ENCODE peak calls at places on chromosome 13, in eight cellular contexts. One of them, this sample, is unnamed.

GRCh38 chr13:62875118-62875640 is 1459.5 kb upstream of the PCDH20 start:
- DNase-seq in stomach: no peak
- DNase-seq in tibial nerve: no peak
- DNase-seq in A549: no peak
- DNase-seq in ovary: no peak
- DNase-seq in esophagus muscularis mucosa: no peak
- DNase-seq in upper lobe of left lung: no peak
- DNase-seq in transverse colon: no peak
- DNase-seq in this sample: no peak

GRCh38 chr13:46089213-46089612 is 15.6 kb downstream of the CPB2 start:
- DNase-seq in stomach: no peak
- DNase-seq in tibial nerve: no peak
- DNase-seq in A549: no peak
- DNase-seq in ovary: no peak
- DNase-seq in esophagus muscularis mucosa: no peak
- DNase-seq in upper lobe of left lung: no peak
- DNase-seq in transverse colon: no peak
- DNase-seq in this sample: no peak

GRCh38 chr13:100234524-100235136 is 145.7 kb downstream of the PCCA start:
- DNase-seq in stomach: no peak
- DNase-seq in tibial nerve: no peak
- DNase-seq in A549: peak; percentile 14
- DNase-seq in ovary: no peak
- DNase-seq in esophagus muscularis mucosa: no peak
- DNase-seq in upper lobe of left lung: no peak
- DNase-seq in transverse colon: no peak
- DNase-seq in this sample: no peak

GRCh38 chr13:26473571-26474230 is 83.8 kb upstream of the WASF3 start:
- DNase-seq in stomach: no peak
- DNase-seq in tibial nerve: no peak
- DNase-seq in A549: no peak
- DNase-seq in ovary: no peak
- DNase-seq in esophagus muscularis mucosa: peak; percentile 19
- DNase-seq in upper lobe of left lung: peak; percentile 59
- DNase-seq in transverse colon: no peak
- DNase-seq in this sample: no peak

GRCh38 chr13:35891973-35892441 is 239.2 kb downstream of the DCLK1 start:
- DNase-seq in stomach: no peak
- DNase-seq in tibial nerve: no peak
- DNase-seq in A549: no peak
- DNase-seq in ovary: no peak
- DNase-seq in esophagus muscularis mucosa: no peak
- DNase-seq in upper lobe of left lung: no peak
- DNase-seq in transverse colon: no peak
- DNase-seq in this sample: no peak

GRCh38 chr13:113969973-113970611 is 3.8 kb downstream of the C13orf46 start:
- DNase-seq in stomach: peak; percentile 94
- DNase-seq in tibial nerve: no peak
- DNase-seq in A549: no peak
- DNase-seq in ovary: peak; percentile 29
- DNase-seq in esophagus muscularis mucosa: no peak
- DNase-seq in upper lobe of left lung: peak; percentile 84
- DNase-seq in transverse colon: peak; percentile 76
- DNase-seq in this sample: peak; percentile 32

GRCh38 chr13:40485611-40486517 is 180.6 kb downstream of the FOXO1 start:
- DNase-seq in stomach: no peak
- DNase-seq in tibial nerve: no peak
- DNase-seq in A549: no peak
- DNase-seq in ovary: no peak
- DNase-seq in esophagus muscularis mucosa: no peak
- DNase-seq in upper lobe of left lung: no peak
- DNase-seq in transverse colon: no peak
- DNase-seq in this sample: no peak

GRCh38 chr13:77033717-77034302 is 6.9 kb upstream of the FBXL3 start:
- DNase-seq in stomach: no peak
- DNase-seq in tibial nerve: no peak
- DNase-seq in A549: no peak
- DNase-seq in ovary: no peak
- DNase-seq in esophagus muscularis mucosa: no peak
- DNase-seq in upper lobe of left lung: no peak
- DNase-seq in transverse colon: no peak
- DNase-seq in this sample: no peak

GRCh38 chr13:46341112-46341711 is 45.8 kb downstream of the RUBCNL start:
- DNase-seq in stomach: no peak
- DNase-seq in tibial nerve: no peak
- DNase-seq in A549: no peak
- DNase-seq in ovary: no peak
- DNase-seq in esophagus muscularis mucosa: no peak
- DNase-seq in upper lobe of left lung: no peak
- DNase-seq in transverse colon: no peak
- DNase-seq in this sample: no peak

GRCh38 chr13:40023608-40024577 is 368.4 kb downstream of the COG6 start:
- DNase-seq in stomach: no peak
- DNase-seq in tibial nerve: no peak
- DNase-seq in A549: no peak
- DNase-seq in ovary: no peak
- DNase-seq in esophagus muscularis mucosa: no peak
- DNase-seq in upper lobe of left lung: no peak
- DNase-seq in transverse colon: no peak
- DNase-seq in this sample: no peak

GRCh38 chr13:98835156-98835555 is 82.7 kb upstream of the SLC15A1 start:
- DNase-seq in stomach: no peak
- DNase-seq in tibial nerve: no peak
- DNase-seq in A549: no peak
- DNase-seq in ovary: no peak
- DNase-seq in esophagus muscularis mucosa: no peak
- DNase-seq in upper lobe of left lung: no peak
- DNase-seq in transverse colon: no peak
- DNase-seq in this sample: no peak

GRCh38 chr13:65378943-65379519 is 1851.1 kb downstream of the PCDH9 start:
- DNase-seq in stomach: no peak
- DNase-seq in tibial nerve: no peak
- DNase-seq in A549: no peak
- DNase-seq in ovary: no peak
- DNase-seq in esophagus muscularis mucosa: no peak
- DNase-seq in upper lobe of left lung: no peak
- DNase-seq in transverse colon: no peak
- DNase-seq in this sample: no peak

GRCh38 chr13:47066261-47066660 is 169.4 kb upstream of the HTR2A start:
- DNase-seq in stomach: no peak
- DNase-seq in tibial nerve: no peak
- DNase-seq in A549: no peak
- DNase-seq in ovary: no peak
- DNase-seq in esophagus muscularis mucosa: no peak
- DNase-seq in upper lobe of left lung: no peak
- DNase-seq in transverse colon: no peak
- DNase-seq in this sample: no peak

GRCh38 chr13:90591260-90591926 is 756.1 kb upstream of the MIR17HG start:
- DNase-seq in stomach: no peak
- DNase-seq in tibial nerve: no peak
- DNase-seq in A549: no peak
- DNase-seq in ovary: no peak
- DNase-seq in esophagus muscularis mucosa: no peak
- DNase-seq in upper lobe of left lung: no peak
- DNase-seq in transverse colon: no peak
- DNase-seq in this sample: no peak

GRCh38 chr13:22757530-22758120 is 423.2 kb upstream of the SGCG start:
- DNase-seq in stomach: no peak
- DNase-seq in tibial nerve: no peak
- DNase-seq in A549: no peak
- DNase-seq in ovary: no peak
- DNase-seq in esophagus muscularis mucosa: no peak
- DNase-seq in upper lobe of left lung: no peak
- DNase-seq in transverse colon: no peak
- DNase-seq in this sample: no peak

GRCh38 chr13:33728271-33729037 is 89.5 kb upstream of the RFC3 start:
- DNase-seq in stomach: no peak
- DNase-seq in tibial nerve: peak; percentile 59
- DNase-seq in A549: no peak
- DNase-seq in ovary: no peak
- DNase-seq in esophagus muscularis mucosa: no peak
- DNase-seq in upper lobe of left lung: no peak
- DNase-seq in transverse colon: peak; percentile 8
- DNase-seq in this sample: peak; percentile 65

GRCh38 chr13:29453657-29454056 is 141.8 kb downstream of the SLC7A1 start:
- DNase-seq in stomach: no peak
- DNase-seq in tibial nerve: no peak
- DNase-seq in A549: no peak
- DNase-seq in ovary: no peak
- DNase-seq in esophagus muscularis mucosa: no peak
- DNase-seq in upper lobe of left lung: no peak
- DNase-seq in transverse colon: no peak
- DNase-seq in this sample: no peak

GRCh38 chr13:47256618-47257017 is 359.8 kb upstream of the HTR2A start:
- DNase-seq in stomach: no peak
- DNase-seq in tibial nerve: no peak
- DNase-seq in A549: no peak
- DNase-seq in ovary: no peak
- DNase-seq in esophagus muscularis mucosa: no peak
- DNase-seq in upper lobe of left lung: no peak
- DNase-seq in transverse colon: no peak
- DNase-seq in this sample: no peak

GRCh38 chr13:27969073-27969865 is at the start of gene CDX2:
- DNase-seq in stomach: peak; percentile 24
- DNase-seq in tibial nerve: no peak
- DNase-seq in A549: no peak
- DNase-seq in ovary: no peak
- DNase-seq in esophagus muscularis mucosa: no peak
- DNase-seq in upper lobe of left lung: no peak
- DNase-seq in transverse colon: peak; percentile 92
- DNase-seq in this sample: no peak

GRCh38 chr13:48775285-48775684 is 121.6 kb downstream of the CYSLTR2 start:
- DNase-seq in stomach: no peak
- DNase-seq in tibial nerve: no peak
- DNase-seq in A549: no peak
- DNase-seq in ovary: no peak
- DNase-seq in esophagus muscularis mucosa: peak; percentile 10
- DNase-seq in upper lobe of left lung: no peak
- DNase-seq in transverse colon: no peak
- DNase-seq in this sample: no peak

GRCh38 chr13:74871671-74872070 is 610.3 kb downstream of the TBC1D4 start:
- DNase-seq in stomach: no peak
- DNase-seq in tibial nerve: no peak
- DNase-seq in A549: no peak
- DNase-seq in ovary: no peak
- DNase-seq in esophagus muscularis mucosa: no peak
- DNase-seq in upper lobe of left lung: no peak
- DNase-seq in transverse colon: no peak
- DNase-seq in this sample: no peak
- H3K27ac ChIP-seq in stomach: no peak overlapping the region
- H3K27ac ChIP-seq in tibial nerve: no peak overlapping the region
- H3K27ac ChIP-seq in A549: peak overlapping the region; percentile 56
- H3K27ac ChIP-seq in ovary: no peak overlapping the region
- H3K27ac ChIP-seq in esophagus muscularis mucosa: no peak overlapping the region
- H3K27ac ChIP-seq in upper lobe of left lung: no peak overlapping the region
- H3K27ac ChIP-seq in transverse colon: no peak overlapping the region
- H3K27ac ChIP-seq in this sample: no peak overlapping the region

DNA sequence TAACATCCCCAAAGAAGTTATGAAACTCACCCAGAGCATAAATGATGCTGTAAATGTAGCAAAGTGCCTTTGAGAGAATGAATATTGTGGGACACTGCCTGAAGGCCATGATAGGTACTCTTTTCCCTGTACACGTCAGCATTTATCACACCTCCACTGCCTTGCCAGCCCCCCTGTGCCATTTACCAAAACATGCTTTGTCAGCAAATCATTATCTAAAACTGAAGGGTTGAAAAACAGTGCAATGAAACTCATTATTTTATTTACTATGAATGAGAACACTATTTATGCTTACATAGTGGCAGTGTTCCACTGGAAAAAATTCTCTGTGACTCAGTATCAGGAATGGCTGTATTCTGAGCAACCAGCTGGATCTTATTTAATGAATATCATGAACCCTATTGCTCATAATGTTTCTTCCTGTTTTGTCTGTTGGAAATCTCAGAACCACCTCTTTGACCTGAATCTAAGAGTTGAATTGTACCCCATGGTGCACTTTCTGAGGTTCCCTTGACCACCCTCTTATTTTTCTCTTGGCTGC is 564.1 kb downstream of the DCT start:
- DNase-seq in stomach: no peak
- DNase-seq in tibial nerve: no peak
- DNase-seq in A549: no peak
- DNase-seq in ovary: no peak
- DNase-seq in esophagus muscularis mucosa: no peak
- DNase-seq in upper lobe of left lung: no peak
- DNase-seq in transverse colon: no peak
- DNase-seq in this sample: no peak
- TF ChIP-seq EP300 in stomach: no peak
- TF ChIP-seq EP300 in tibial nerve: no peak
- TF ChIP-seq EP300 in A549: no peak
- TF ChIP-seq EP300 in ovary: no peak
- TF ChIP-seq EP300 in esophagus muscularis mucosa: no peak
- TF ChIP-seq EP300 in upper lobe of left lung: no peak
- TF ChIP-seq EP300 in transverse colon: no peak
- TF ChIP-seq EP300 in this sample: no peak

GRCh38 chr13:44249439-44249838 is 124.2 kb upstream of the SERP2 start:
- DNase-seq in stomach: no peak
- DNase-seq in tibial nerve: peak; percentile 46
- DNase-seq in A549: no peak
- DNase-seq in ovary: peak; percentile 74
- DNase-seq in esophagus muscularis mucosa: no peak
- DNase-seq in upper lobe of left lung: no peak
- DNase-seq in transverse colon: peak; percentile 29
- DNase-seq in this sample: peak; percentile 91
- H3K27ac ChIP-seq in stomach: no peak overlapping the region
- H3K27ac ChIP-seq in tibial nerve: peak overlapping the region; percentile 82
- H3K27ac ChIP-seq in A549: peak overlapping the region; percentile 29
- H3K27ac ChIP-seq in ovary: peak overlapping the region; percentile 72
- H3K27ac ChIP-seq in esophagus muscularis mucosa: peak overlapping the region; percentile 66
- H3K27ac ChIP-seq in upper lobe of left lung: peak overlapping the region; percentile 4
- H3K27ac ChIP-seq in transverse colon: peak overlapping the region; percentile 62
- H3K27ac ChIP-seq in this sample: peak overlapping the region; percentile 74

DNA sequence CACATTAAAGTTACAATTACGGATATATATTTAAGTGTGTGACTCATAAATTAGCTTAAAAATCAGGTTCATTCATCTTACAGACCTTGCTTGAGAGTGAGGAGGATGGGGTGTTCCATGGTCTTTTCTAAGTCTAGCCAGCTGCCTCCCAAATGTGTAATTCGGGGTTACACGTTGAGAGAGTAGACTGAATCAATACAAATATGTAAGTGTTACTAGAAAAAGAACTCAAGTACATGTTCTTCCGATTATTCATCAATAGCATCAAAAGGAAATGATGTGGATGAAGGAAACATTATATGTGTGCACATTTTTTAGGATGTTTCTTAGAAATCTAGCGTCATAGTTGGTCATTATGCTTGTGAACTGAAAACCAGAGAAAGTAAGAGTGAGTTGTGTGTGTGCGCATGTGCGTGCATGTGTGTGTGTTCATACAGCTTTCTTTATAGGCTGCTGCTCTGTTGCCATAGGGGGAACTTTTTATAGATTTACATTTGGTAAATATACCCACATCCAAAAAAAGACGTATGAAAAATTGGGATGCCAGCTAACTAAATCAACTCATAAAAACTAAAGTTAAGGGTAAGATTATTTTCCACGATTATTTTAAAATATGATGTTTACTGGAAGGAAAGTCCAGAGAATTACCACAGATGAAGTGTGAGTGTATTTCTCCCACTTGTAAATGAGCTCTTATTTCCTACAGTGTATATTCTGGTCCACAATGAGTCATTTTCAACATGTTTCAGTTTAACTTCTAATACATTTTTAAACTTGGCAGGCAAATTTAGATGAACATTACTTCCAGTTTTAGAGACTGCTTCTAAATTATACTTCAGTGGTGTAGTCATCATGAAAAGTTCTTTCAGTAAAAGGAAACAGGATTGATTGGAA is 82.5 kb downstream of the PIBF1 start:
- DNase-seq in stomach: no peak
- DNase-seq in tibial nerve: no peak
- DNase-seq in A549: no peak
- DNase-seq in ovary: no peak
- DNase-seq in esophagus muscularis mucosa: no peak
- DNase-seq in upper lobe of left lung: no peak
- DNase-seq in transverse colon: no peak
- DNase-seq in this sample: no peak
- TF ChIP-seq EP300 in stomach: no peak
- TF ChIP-seq EP300 in tibial nerve: no peak
- TF ChIP-seq EP300 in A549: no peak
- TF ChIP-seq EP300 in ovary: no peak
- TF ChIP-seq EP300 in esophagus muscularis mucosa: no peak
- TF ChIP-seq EP300 in upper lobe of left lung: no peak
- TF ChIP-seq EP300 in transverse colon: no peak
- TF ChIP-seq EP300 in this sample: no peak

This sample was measured in sigmoid colon.